ENCODE peak calls at places on chromosomes 1 and 21, in eight cellular contexts. M is breast epithelium, Z is transverse colon, G is ovary, S is H1, C is heart left ventricle, Y is uterus, D is Peyer's patch. O is an unnamed sample.

GRCh38 chr21:46035809-46036695 is 54.5 kb downstream of the COL6A1 start:
- DNase-seq in Z (peak; percentile 39), M (no peak), Y (peak; percentile 79), G (peak; percentile 56), D (no peak), S (no peak), C (peak; percentile 87), O (no peak)

GRCh38 chr1:101259744-101260148 is 22.9 kb downstream of the S1PR1 start:
- DNase-seq in Z (no peak), S (no peak), Y (no peak), M (no peak), C (no peak), D (no peak), G (no peak), O (no peak)

GRCh38 chr1:236391008-236391407 is 3.1 kb upstream of the EDARADD start:
- DNase-seq in S (peak; percentile 13), C (no peak), M (no peak), G (no peak), Y (no peak), D (no peak), Z (no peak), O (no peak)

GRCh38 chr1:228378453-228379164 is 28.0 kb downstream of the TRIM11 start:
- DNase-seq in C (peak; percentile 83), G (peak; percentile 90), Z (peak; percentile 56), M (peak; percentile 54), D (peak; percentile 20), S (peak; percentile 95), Y (peak; percentile 75), O (peak; percentile 81)

GRCh38 chr1:198003468-198003867 is 86.3 kb downstream of the LHX9 start:
- DNase-seq in S (no peak), Y (no peak), Z (no peak), M (no peak), C (no peak), G (no peak), D (no peak), O (no peak)

GRCh38 chr1:92486251-92487077 is at the start of gene GFI1:
- DNase-seq in M (no peak), D (peak; percentile 29), C (peak; percentile 75), S (peak; percentile 68), Z (peak; percentile 76), Y (no peak), G (no peak), O (peak; percentile 23)

GRCh38 chr1:97033949-97034348 is 312.4 kb downstream of the PTBP2 start:
- DNase-seq in S (no peak), C (no peak), D (no peak), M (no peak), Y (no peak), Z (no peak), G (no peak), O (no peak)

GRCh38 chr21:42646076-42646825 is 7.2 kb upstream of the PDE9A start:
- DNase-seq in C (peak; percentile 20), M (no peak), Z (no peak), G (no peak), Y (no peak), D (no peak), S (no peak), O (no peak)

GRCh38 chr1:235919797-235920475 is 53.2 kb upstream of the LYST start:
- DNase-seq in Y (no peak), Z (no peak), M (no peak), C (no peak), G (no peak), S (no peak), D (no peak), O (no peak)

GRCh38 chr1:44409019-44409602 is 4.1 kb downstream of the RNF220 start:
- DNase-seq in M (no peak), C (no peak), G (no peak), Z (no peak), Y (no peak), S (no peak), D (no peak), O (no peak)

GRCh38 chr1:228375578-228376261 is 30.9 kb downstream of the TRIM11 start:
- DNase-seq in C (peak; percentile 41), G (no peak), D (no peak), Z (no peak), S (no peak), Y (no peak), M (no peak), O (no peak)

GRCh38 chr1:208357663-208358507 is 113.7 kb upstream of the PLXNA2 start:
- DNase-seq in M (no peak), C (no peak), G (no peak), D (no peak), S (no peak), Z (no peak), Y (no peak), O (no peak)

GRCh38 chr1:98454666-98455065 is 206.9 kb upstream of the SNX7 start:
- DNase-seq in S (no peak), Y (no peak), Z (no peak), C (no peak), M (no peak), D (no peak), G (no peak), O (no peak)

GRCh38 chr1:212229654-212230053 is 55.6 kb upstream of the PPP2R5A start:
- DNase-seq in D (no peak), M (no peak), C (no peak), Y (peak; percentile 29), S (no peak), Z (no peak), G (no peak), O (no peak)

GRCh38 chr1:205317311-205317917 is 4.1 kb downstream of the NUAK2 start:
- DNase-seq in M (peak; percentile 88), C (peak; percentile 91), G (peak; percentile 87), Y (peak; percentile 39), D (no peak), S (no peak), Z (peak; percentile 93), O (peak; percentile 89)

GRCh38 chr1:169779970-169780369 is 14.7 kb downstream of the METTL18 start:
- DNase-seq in M (no peak), D (no peak), C (no peak), Z (no peak), G (no peak), Y (no peak), S (no peak), O (no peak)

GRCh38 chr1:22228505-22228911 is 85.6 kb upstream of the WNT4 start:
- DNase-seq in G (no peak), M (no peak), Z (no peak), D (no peak), C (peak; percentile 27), S (no peak), Y (no peak), O (no peak)

GRCh38 chr1:30697571-30697970 is 25.8 kb downstream of the MATN1 start:
- DNase-seq in M (no peak), Y (no peak), D (no peak), Z (no peak), S (no peak), C (peak; percentile 44), G (no peak), O (no peak)

DNA sequence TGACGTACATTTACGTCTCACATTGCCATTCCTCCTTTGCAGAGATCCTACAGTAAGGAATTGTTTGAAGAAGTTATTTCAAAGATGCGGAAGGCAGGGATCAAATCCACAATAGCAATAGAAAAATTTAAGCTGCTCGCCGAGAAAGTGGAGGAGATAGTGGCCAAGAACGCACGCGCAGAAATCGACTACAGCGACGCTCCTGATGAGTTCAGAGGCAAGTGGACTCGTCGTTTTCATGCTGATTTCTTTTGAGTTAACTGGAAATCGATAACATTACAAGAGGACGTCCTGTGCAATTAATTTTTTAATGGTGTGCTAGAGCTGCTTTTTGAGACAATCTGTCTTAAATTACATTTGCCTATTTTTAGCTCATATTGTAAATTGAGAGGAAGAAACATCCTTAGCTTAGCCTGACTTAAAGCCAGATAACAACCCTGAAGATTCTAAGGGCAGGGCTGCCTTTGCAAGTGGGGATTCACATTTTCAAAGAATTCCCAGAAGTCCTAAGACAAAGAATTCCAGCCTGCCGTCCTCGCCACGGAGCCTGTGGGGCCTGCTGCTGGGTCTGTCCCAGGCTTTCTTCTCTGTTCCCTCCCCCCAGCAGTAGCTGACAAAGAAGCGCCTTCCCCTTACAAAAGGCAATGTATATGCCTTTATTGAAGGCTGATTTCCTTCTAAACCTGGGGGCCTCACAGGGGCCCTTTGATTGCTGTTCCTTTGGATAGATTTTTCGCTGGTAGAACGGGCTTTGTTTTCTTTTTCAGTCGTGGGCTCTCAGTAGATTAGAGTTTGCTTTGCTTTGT is 31.6 kb upstream of the KIF1B start:
- DNase-seq in D (no peak), M (no peak), C (no peak), G (no peak), S (no peak), Y (no peak), Z (no peak), O (no peak)
- H3K27ac ChIP-seq in D (no peak overlapping the region), M (no peak overlapping the region), C (no peak overlapping the region), G (peak overlapping the region; percentile 49), S (peak overlapping the region; percentile 29), Y (no peak overlapping the region), Z (no peak overlapping the region), O (no peak overlapping the region)

GRCh38 chr1:41073971-41074370 is 52.4 kb upstream of the SLFNL1 start:
- DNase-seq in Y (no peak), G (no peak), M (no peak), Z (no peak), D (no peak), S (no peak), C (no peak), O (no peak)

GRCh38 chr1:41078193-41078592 is 56.7 kb upstream of the SLFNL1 start:
- DNase-seq in G (no peak), S (no peak), C (no peak), Y (no peak), D (no peak), Z (no peak), M (no peak), O (no peak)

DNA sequence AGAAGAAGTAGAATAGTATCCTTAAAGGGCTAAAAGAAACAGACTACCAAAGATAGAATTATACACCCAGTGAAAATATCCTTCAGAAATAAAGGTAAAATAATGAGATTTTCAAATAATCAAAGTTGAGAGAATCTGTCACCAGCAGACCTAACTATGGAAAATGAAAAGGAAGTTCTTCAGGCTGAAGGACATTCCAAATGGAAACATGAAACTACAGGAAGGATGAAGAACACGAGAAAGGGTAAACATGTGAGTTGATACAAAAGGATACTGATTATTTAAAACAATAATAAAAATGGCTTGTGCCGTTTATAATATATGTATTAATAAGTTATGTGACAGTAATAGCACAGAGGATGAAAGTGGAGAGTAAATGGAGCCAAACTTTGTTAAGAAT is 57.1 kb upstream of the SLFNL1 start:
- DNase-seq in M (no peak), D (no peak), C (no peak), Y (no peak), G (no peak), Z (no peak), S (no peak), O (no peak)
- TF ChIP-seq POLR2A in M (no peak), D (no peak), C (no peak), Y (no peak), G (no peak), Z (no peak), S (no peak), O (no peak)

DNA sequence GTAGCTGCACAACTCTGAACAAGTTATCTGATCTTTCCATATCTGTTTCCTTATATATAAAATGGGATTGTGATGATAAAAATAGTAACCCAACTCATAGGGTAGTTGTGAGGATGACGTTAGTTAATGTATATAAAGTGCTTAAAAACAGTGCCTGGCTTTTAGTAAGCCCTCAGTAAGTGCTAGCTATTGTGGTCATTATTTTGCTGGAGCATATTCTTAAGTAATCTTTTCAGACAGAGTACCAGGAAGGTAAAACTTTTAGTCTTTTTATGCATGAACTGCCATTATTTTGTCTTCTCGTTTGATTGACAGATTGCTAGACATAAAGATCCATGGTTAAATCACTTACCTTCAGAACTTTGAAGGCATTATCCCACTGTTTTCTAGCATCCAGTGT is 62.5 kb upstream of the SIM2 start:
- DNase-seq in M (no peak), Y (no peak), G (no peak), C (no peak), D (no peak), S (no peak), Z (no peak), O (no peak)
- H3K9me3 ChIP-seq in M (peaks cover 13% of the 10 kb centered on the region), Y (no peaks in the 10 kb centered on the region), G (no peaks in the 10 kb centered on the region), C (no peaks in the 10 kb centered on the region), D (no peaks in the 10 kb centered on the region), S (no peaks in the 10 kb centered on the region), Z (no peaks in the 10 kb centered on the region), O (no peaks in the 10 kb centered on the region)

GRCh38 chr1:179142889-179143299 is 61.0 kb downstream of the TOR3A start:
- DNase-seq in M (no peak), C (no peak), Y (no peak), Z (no peak), G (no peak), D (no peak), S (no peak), O (no peak)
- H3K27ac ChIP-seq in M (peak overlapping the region; percentile 79), C (peak overlapping the region; percentile 50), Y (peak overlapping the region; percentile 70), Z (peak overlapping the region; percentile 52), G (no peak overlapping the region), D (no peak overlapping the region), S (no peak overlapping the region), O (no peak overlapping the region)

O was measured in testis.